ENCODE peak calls at places on chromosome 19, in nine cellular contexts. U is heart right ventricle; B is NCI-H1417 treated with DMSO at 0.1 percent for 48 hours; Q is stimulated activated CD4-positive, alpha-beta T cell treated with anti-CD3 and anti-CD28 coated beads, Interleukin-4, amount 100 ng/mL, for 48 hours; V is aorta; F is HFFc6; I is NCI-H345; N is AG10803; X is WERI-Rb-1. D is an unnamed sample.

GRCh38 chr19:3010871-3011270 is 18.2 kb downstream of the TLE2 start:
- DNase-seq in B (no peak), F (no peak), V (no peak), I (no peak), U (no peak), N (no peak), X (no peak), Q (no peak), D (no peak)

GRCh38 chr19:44657211-44657921 is 13.7 kb downstream of the PVR start:
- DNase-seq in X (peak; percentile 72), V (peak; percentile 77), B (no peak), Q (peak; percentile 61), N (peak; percentile 66), I (peak; percentile 49), U (peak; percentile 74), F (peak; percentile 25), D (peak; percentile 70)

GRCh38 chr19:887599-887998 is 5.4 kb downstream of the MED16 start:
- DNase-seq in V (no peak), Q (no peak), I (no peak), U (no peak), X (no peak), F (no peak), B (no peak), N (no peak), D (no peak)

GRCh38 chr19:488505-489417 is 7.5 kb upstream of the MADCAM1 start:
- DNase-seq in N (peak; percentile 95), V (peak; percentile 98), F (peak; percentile 89), I (peak; percentile 96), B (peak; percentile 82), U (peak; percentile 96), Q (peak; percentile 91), X (peak; percentile 97), D (peak; percentile 91)

GRCh38 chr19:43723588-43723987 is 7.7 kb downstream of the IRGC start:
- DNase-seq in B (no peak), F (no peak), N (no peak), X (no peak), V (no peak), I (no peak), U (no peak), Q (no peak), D (no peak)

GRCh38 chr19:18385675-18386542 is at the start of gene GDF15:
- DNase-seq in I (no peak), Q (no peak), B (no peak), N (peak; percentile 94), F (peak; percentile 83), U (peak; percentile 40), V (peak; percentile 85), X (peak; percentile 80), D (peak; percentile 82)

GRCh38 chr19:52270266-52270885 is 989 bp downstream of the ZNF766 start:
- DNase-seq in Q (no peak), B (no peak), F (peak; percentile 5), X (no peak), N (peak; percentile 22), V (no peak), U (no peak), I (no peak), D (no peak)

GRCh38 chr19:8254286-8255001 is 45.3 kb downstream of the CERS4 start:
- DNase-seq in V (no peak), U (no peak), B (no peak), I (no peak), F (no peak), Q (no peak), N (no peak), X (no peak), D (no peak)

GRCh38 chr19:39582891-39583625 is 19.3 kb upstream of the LGALS13 start:
- DNase-seq in X (no peak), V (no peak), B (no peak), I (no peak), Q (peak; percentile 13), N (no peak), U (no peak), F (no peak), D (no peak)

GRCh38 chr19:1265611-1266115 is 3.5 kb upstream of the CIRBP start:
- DNase-seq in U (peak; percentile 63), X (no peak), V (peak; percentile 91), I (no peak), F (peak; percentile 91), N (peak; percentile 94), B (no peak), Q (no peak), D (no peak)

GRCh38 chr19:35935911-35936737 is at the start of gene LRFN3:
- DNase-seq in X (peak; percentile 89), U (peak; percentile 67), Q (peak; percentile 58), V (peak; percentile 82), B (no peak), I (peak; percentile 96), F (peak; percentile 20), N (peak; percentile 61), D (peak; percentile 82)

GRCh38 chr19:13834308-13834790 is 39.1 kb downstream of the ZSWIM4 start:
- DNase-seq in N (peak; percentile 65), F (peak; percentile 81), U (no peak), B (no peak), X (no peak), V (no peak), Q (no peak), I (no peak), D (no peak)

GRCh38 chr19:46984077-46985010 is 35.3 kb upstream of the NPAS1 start:
- DNase-seq in F (peak; percentile 35), B (peak; percentile 95), Q (no peak), I (peak; percentile 10), N (peak; percentile 91), X (no peak), V (peak; percentile 60), U (no peak), D (no peak)

GRCh38 chr19:10093295-10094186 is 7.4 kb downstream of the SHFL start:
- DNase-seq in N (no peak), B (no peak), F (no peak), X (no peak), Q (no peak), V (no peak), U (no peak), I (no peak), D (no peak)

GRCh38 chr19:18733196-18733647 is 49.7 kb downstream of the CRTC1 start:
- DNase-seq in B (no peak), N (peak; percentile 11), I (peak; percentile 4), X (no peak), F (no peak), U (no peak), V (no peak), Q (no peak), D (no peak)

GRCh38 chr19:58554494-58555368 is at the start of gene CHMP2A:
- DNase-seq in X (peak; percentile 98), U (peak; percentile 99), F (peak; percentile 97), B (no peak), N (peak; percentile 97), I (no peak), Q (peak; percentile 98), V (peak; percentile 99), D (peak; percentile 89)

GRCh38 chr19:42412223-42412622 is 15.0 kb downstream of the LIPE start:
- DNase-seq in V (peak; percentile 42), I (no peak), U (no peak), B (no peak), X (peak; percentile 69), F (peak; percentile 19), N (no peak), Q (no peak), D (no peak)

GRCh38 chr19:56111601-56112312 is 9.3 kb downstream of the ZNF787 start:
- DNase-seq in F (no peak), X (no peak), B (no peak), I (no peak), V (peak; percentile 65), N (no peak), U (peak; percentile 48), Q (no peak), D (no peak)

D was measured in HEK293T.